ENCODE peak calls at places on chromosomes 7 and 10, in six cellular contexts. R is NCI-H748 treated with DMSO at 0.1 percent for 48 hours; V is adrenal gland; P is stimulated activated CD8-positive, alpha-beta memory T cell treated with anti-CD3 and anti-CD28 coated beads, Interleukin-7, amount 100 ng/mL, for 4 hours; E is substantia nigra; I is AG04450. F is an unnamed sample.

GRCh38 chr7:98323597-98324322 is 42.3 kb downstream of the BRI3 start:
- DNase-seq in R (no peak), V (no peak), E (no peak), I (no peak), P (no peak), F (peak; percentile 79)

GRCh38 chr7:38169862-38170261 is 8.2 kb upstream of the STARD3NL start:
- DNase-seq in I (no peak), E (no peak), R (no peak), P (peak; percentile 10), V (peak; percentile 38), F (no peak)

GRCh38 chr7:134870781-134871180 is 91.3 kb downstream of the CALD1 start:
- DNase-seq in V (no peak), R (no peak), I (no peak), E (no peak), P (no peak), F (no peak)

GRCh38 chr10:50604823-50605222 is 18.9 kb downstream of the SGMS1 start:
- DNase-seq in E (no peak), P (no peak), R (no peak), I (no peak), V (no peak), F (no peak)

GRCh38 chr7:100584677-100585510 is 1.0 kb downstream of the LRCH4 start:
- DNase-seq in P (no peak), I (no peak), V (peak; percentile 83), R (peak; percentile 66), E (no peak), F (peak; percentile 86)

GRCh38 chr10:79405995-79406515 is 39.4 kb downstream of the ZCCHC24 start:
- DNase-seq in R (no peak), I (no peak), E (no peak), P (no peak), V (no peak), F (no peak)

GRCh38 chr10:3805227-3805790 is 20.3 kb upstream of the KLF6 start:
- DNase-seq in E (no peak), R (peak; percentile 10), V (no peak), P (no peak), I (no peak), F (no peak)

GRCh38 chr10:94443052-94443451 is 40.7 kb downstream of the TBC1D12 start:
- DNase-seq in V (no peak), I (no peak), P (no peak), R (no peak), E (no peak), F (no peak)

GRCh38 chr10:52644678-52645434 is 127.7 kb downstream of the MBL2 start:
- DNase-seq in E (peak; percentile 7), P (no peak), I (no peak), R (peak; percentile 18), V (peak; percentile 18), F (peak; percentile 12)

GRCh38 chr10:119268871-119269506 is 61.6 kb downstream of the GRK5 start:
- DNase-seq in P (peak; percentile 44), R (no peak), I (no peak), E (no peak), V (no peak), F (no peak)

GRCh38 chr7:26156454-26157365 is 4.7 kb downstream of the NFE2L3 start:
- DNase-seq in I (peak; percentile 87), R (no peak), P (peak; percentile 41), V (no peak), E (no peak), F (no peak)

GRCh38 chr10:17652585-17652984 is 8.6 kb downstream of the STAM start:
- DNase-seq in P (no peak), I (no peak), E (no peak), R (no peak), V (no peak), F (no peak)

GRCh38 chr10:59107147-59107546 is 69.3 kb upstream of the PHYHIPL start:
- DNase-seq in R (no peak), V (no peak), E (no peak), P (no peak), I (no peak), F (no peak)

GRCh38 chr7:79241288-79242055 is 212.0 kb downstream of the MAGI2 start:
- DNase-seq in E (no peak), P (no peak), R (no peak), I (peak; percentile 29), V (no peak), F (no peak)

GRCh38 chr10:12238821-12239220 is 42.8 kb downstream of the CDC123 start:
- DNase-seq in I (no peak), V (no peak), P (no peak), R (no peak), E (no peak), F (no peak)

GRCh38 chr10:88913157-88913556 is 33.1 kb downstream of the STAMBPL1 start:
- DNase-seq in P (no peak), R (no peak), I (no peak), E (no peak), V (no peak), F (peak; percentile 71)

GRCh38 chr7:129298268-129298893 is 73.6 kb downstream of the AHCYL2 start:
- DNase-seq in R (peak; percentile 33), P (peak; percentile 2), V (peak; percentile 52), I (no peak), E (no peak), F (no peak)

GRCh38 chr10:37344413-37344812 is 219.0 kb downstream of the ANKRD30A start:
- DNase-seq in P (no peak), I (no peak), V (no peak), R (no peak), E (no peak), F (no peak)

GRCh38 chr10:51074238-51075028 is at the start of gene PRKG1:
- DNase-seq in R (no peak), P (no peak), E (peak; percentile 29), V (peak; percentile 82), I (peak; percentile 67), F (peak; percentile 89)

GRCh38 chr10:83809001-83809400 is 330.3 kb upstream of the GHITM start:
- DNase-seq in P (no peak), V (no peak), R (no peak), E (no peak), I (no peak), F (no peak)

GRCh38 chr7:55961994-55962393 is 2.4 kb upstream of the NIPSNAP2 start:
- DNase-seq in I (no peak), P (no peak), V (no peak), E (no peak), R (no peak), F (no peak)

GRCh38 chr10:4678023-4678950 is 147.7 kb upstream of the AKR1E2 start:
- DNase-seq in R (no peak), P (no peak), V (no peak), I (peak; percentile 47), E (no peak), F (no peak)

GRCh38 chr10:7185367-7185690 is 225.5 kb downstream of the SFMBT2 start:
- DNase-seq in R (no peak), P (no peak), I (no peak), V (no peak), E (no peak), F (no peak)

GRCh38 chr10:32169556-32169955 is 113.3 kb upstream of the KIF5B start:
- DNase-seq in V (no peak), P (no peak), I (no peak), R (no peak), E (no peak), F (no peak)

GRCh38 chr7:114107522-114107921 is 188.7 kb upstream of the PPP1R3A start:
- DNase-seq in I (no peak), E (no peak), R (no peak), P (no peak), V (no peak), F (no peak)

GRCh38 chr7:30173058-30173897 is 38.5 kb downstream of the MTURN start:
- DNase-seq in I (peak; percentile 83), R (peak; percentile 43), P (no peak), V (no peak), E (peak; percentile 76), F (peak; percentile 89)

GRCh38 chr10:118793545-118793944 is 38.8 kb upstream of the CACUL1 start:
- DNase-seq in E (no peak), R (no peak), V (no peak), I (no peak), P (no peak), F (no peak)

GRCh38 chr7:126303926-126304325 is 948.8 kb downstream of the GRM8 start:
- DNase-seq in E (no peak), I (no peak), P (no peak), R (no peak), V (no peak), F (no peak)

GRCh38 chr7:836429-836828 is 4.2 kb downstream of the SUN1 start:
- DNase-seq in V (no peak), R (no peak), P (no peak), I (no peak), E (no peak), F (peak; percentile 49)

GRCh38 chr7:107234436-107234835 is 65.6 kb downstream of the HBP1 start:
- DNase-seq in V (no peak), E (no peak), R (no peak), P (no peak), I (no peak), F (no peak)

GRCh38 chr7:70679666-70680065 is 452.3 kb upstream of the GALNT17 start:
- DNase-seq in V (no peak), R (no peak), I (no peak), P (no peak), E (no peak), F (no peak)

GRCh38 chr10:90920986-90921643 is at the start of gene ANKRD1:
- DNase-seq in E (no peak), P (no peak), R (no peak), V (no peak), I (peak; percentile 50), F (peak; percentile 95)

GRCh38 chr10:19731560-19731959 is 84.7 kb upstream of the PLXDC2 start:
- DNase-seq in V (no peak), I (no peak), E (no peak), R (no peak), P (no peak), F (no peak)

F was measured in ELF-1.